ENCODE peak calls at places on chromosomes 12 and 14, in six cellular contexts. H is uterus, P is AG10803, K is fibroblast of the aortic adventitia, Z is GM20000, L is PC-3. N is an unnamed sample.

GRCh38 chr14:22597265-22597664 is 835 bp upstream of the ABHD4 start:
- DNase-seq in H (no peak), Z (no peak), K (no peak), L (no peak), P (no peak), N (no peak)

GRCh38 chr12:121465921-121466799 is 66.2 kb downstream of the RNF34 start:
- DNase-seq in K (no peak), Z (peak), H (no peak), P (peak), L (peak), N (no peak)

GRCh38 chr12:109497675-109498074 is 20.2 kb downstream of the UBE3B start:
- DNase-seq in P (no peak), L (no peak), K (no peak), Z (no peak), H (no peak), N (no peak)

GRCh38 chr12:25186788-25187397 is 8.1 kb downstream of the DNAI7 start:
- DNase-seq in H (no peak), K (no peak), Z (peak), L (no peak), P (no peak), N (no peak)

GRCh38 chr12:13211859-13212664 is 15.5 kb downstream of the EMP1 start:
- DNase-seq in P (peak), Z (peak), K (peak), H (peak), L (peak), N (peak)

GRCh38 chr12:88420460-88420859 is 159.8 kb downstream of the KITLG start:
- DNase-seq in P (peak), K (peak), L (peak), H (no peak), Z (no peak), N (peak)

GRCh38 chr12:4227046-4227445 is 46.5 kb upstream of the CCND2 start:
- DNase-seq in L (no peak), K (no peak), Z (no peak), P (no peak), H (no peak), N (no peak)

GRCh38 chr12:12562016-12562483 is 613 bp downstream of the DUSP16 start:
- DNase-seq in Z (peak), P (peak), K (peak), H (peak), L (peak), N (no peak)

GRCh38 chr12:75750950-75751349 is 239.5 kb upstream of the KRR1 start:
- DNase-seq in L (no peak), P (peak), H (no peak), K (peak), Z (no peak), N (peak)

GRCh38 chr14:67410313-67410712 is 1.7 kb downstream of the PLEK2 start:
- DNase-seq in Z (no peak), L (no peak), H (no peak), K (no peak), P (no peak), N (no peak)

GRCh38 chr14:91647817-91648216 is 84.1 kb downstream of the CATSPERB start:
- DNase-seq in L (no peak), Z (no peak), K (no peak), H (no peak), P (no peak), N (no peak)

GRCh38 chr12:94082690-94083089 is 65.7 kb upstream of the PLXNC1 start:
- DNase-seq in K (no peak), Z (no peak), H (no peak), P (no peak), L (no peak), N (no peak)

GRCh38 chr14:59060841-59061240 is 127.6 kb upstream of the DAAM1 start:
- DNase-seq in P (no peak), K (peak), H (no peak), L (no peak), Z (peak), N (no peak)

GRCh38 chr14:104805326-104805678 is 4.4 kb downstream of the ZBTB42 start:
- DNase-seq in L (peak), Z (no peak), P (peak), K (peak), H (peak), N (peak)

DNA sequence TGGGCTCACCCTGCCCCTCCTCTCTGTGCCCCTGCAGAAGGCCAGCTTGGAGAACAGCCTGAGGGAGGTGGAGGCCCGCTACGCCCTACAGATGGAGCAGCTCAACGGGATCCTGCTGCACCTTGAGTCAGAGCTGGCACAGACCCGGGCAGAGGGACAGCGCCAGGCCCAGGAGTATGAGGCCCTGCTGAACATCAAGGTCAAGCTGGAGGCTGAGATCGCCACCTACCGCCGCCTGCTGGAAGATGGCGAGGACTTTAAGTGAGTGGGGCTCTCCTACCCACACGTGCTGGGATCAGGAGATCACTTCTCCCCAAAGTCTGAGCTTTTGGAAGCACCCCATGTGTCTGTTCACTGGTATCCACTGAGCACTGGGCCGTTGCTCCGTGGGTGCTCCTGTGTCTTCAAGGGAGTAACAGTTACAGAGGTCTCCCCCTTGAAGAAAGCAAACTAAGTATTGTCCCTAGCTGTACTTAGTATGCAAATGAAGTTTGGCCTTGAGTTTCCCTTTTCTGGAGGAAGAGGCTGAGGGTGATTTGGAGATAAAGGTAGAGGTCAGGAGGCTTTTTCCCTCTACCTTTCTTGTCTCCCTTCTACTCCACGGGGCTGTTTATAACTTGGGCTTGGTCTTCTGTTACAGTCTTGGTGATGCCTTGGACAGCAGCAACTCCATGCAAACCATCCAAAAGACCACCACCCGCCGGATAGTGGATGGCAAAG is 3.3 kb downstream of the KRT18 start:
- DNase-seq in Z (no peak), K (peak), P (no peak), H (no peak), L (peak), N (no peak)
- TF ChIP-seq CTCF in Z (peak), K (peak), P (no peak), H (no peak), L (peak), N (no peak)

DNA sequence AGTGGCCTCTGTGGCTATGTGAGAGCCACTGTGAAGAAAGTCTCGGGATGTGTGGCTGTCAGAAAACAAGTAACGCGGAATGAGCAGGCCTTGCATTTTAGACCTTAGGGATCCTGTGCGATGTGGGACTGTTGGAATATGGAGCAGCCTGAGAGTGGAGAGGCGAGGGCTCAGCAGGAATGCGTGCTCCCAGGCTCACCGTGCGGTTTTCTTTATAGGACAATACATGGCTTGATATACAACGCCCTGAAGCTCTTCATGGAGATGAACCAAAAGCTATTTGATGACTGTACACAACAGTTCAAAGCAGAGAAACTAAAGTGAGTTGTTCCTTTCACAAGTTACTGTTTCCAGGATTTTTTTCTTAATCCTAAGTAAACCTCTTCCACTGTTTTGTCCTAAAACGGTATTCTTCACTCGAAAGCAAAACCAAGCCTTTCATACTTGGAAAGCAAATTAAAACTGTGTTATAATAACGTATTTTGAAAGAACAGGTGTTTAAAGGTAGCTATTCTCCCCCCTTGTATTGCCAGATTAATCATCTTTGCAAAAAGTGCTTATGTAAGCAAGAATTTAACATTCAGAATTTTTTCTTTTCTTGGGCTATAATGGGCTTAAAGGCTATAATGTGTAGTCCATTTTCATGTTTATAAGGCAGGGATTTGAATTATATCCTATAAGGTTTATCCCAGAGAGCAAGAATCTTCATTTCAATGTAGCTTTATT is 54.8 kb upstream of the DYNC1H1 start:
- DNase-seq in H (no peak), Z (no peak), L (no peak), K (no peak), P (no peak), N (no peak)
- TF ChIP-seq CTCF in H (no peak), Z (no peak), L (no peak), K (no peak), P (no peak), N (no peak)

DNA sequence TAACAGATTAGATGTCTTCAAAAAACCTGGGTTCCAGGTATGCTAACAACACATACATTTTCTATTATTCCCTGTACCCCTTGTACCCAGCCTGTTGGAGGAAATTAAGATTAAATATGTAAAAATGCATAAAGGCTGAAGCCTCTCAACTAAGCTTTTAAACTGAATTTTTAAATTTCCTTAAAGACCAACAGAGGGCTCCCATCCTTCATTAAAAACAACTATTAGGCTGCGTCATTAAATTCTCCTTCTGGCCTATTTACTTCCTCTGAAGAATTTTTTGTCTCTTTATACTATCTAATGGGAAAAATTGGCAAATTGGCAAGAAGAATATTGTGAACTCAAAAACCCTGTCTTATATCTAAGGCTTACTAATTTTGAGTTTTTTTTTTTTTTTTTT is 21.8 kb downstream of the SENP1 start:
- DNase-seq in K (peak), H (no peak), L (peak), Z (no peak), P (peak), N (no peak)
- TF ChIP-seq CTCF in K (peak), H (peak), L (peak), Z (no peak), P (peak), N (peak)

GRCh38 chr14:96197969-96198368 is 6.7 kb upstream of the BDKRB2 start:
- DNase-seq in L (no peak), P (no peak), K (no peak), Z (no peak), H (no peak), N (no peak)
- TF ChIP-seq CTCF in L (no peak), P (no peak), K (no peak), Z (no peak), H (no peak), N (no peak)